ENCODE peak calls at places on chromosomes 13 and 19, in eight cellular contexts. I is GM12878, U is HCT116, D is GM23338, K is A549, B is SK-N-SH, S is HL-60, E is K562. J is an unnamed sample.

GRCh38 chr13:33721719-33722118 is 96.2 kb upstream of the RFC3 start:
- DNase-seq in I (no peak), U (no peak), B (no peak), K (peak), S (no peak), E (no peak), D (no peak), J (no peak)

GRCh38 chr13:49530452-49530851 is 34.7 kb downstream of the PHF11 start:
- DNase-seq in U (no peak), S (peak), I (no peak), K (no peak), D (no peak), E (peak), B (no peak), J (no peak)

GRCh38 chr13:77299587-77299986 is 27.3 kb downstream of the MYCBP2 start:
- DNase-seq in K (no peak), D (no peak), S (no peak), B (no peak), I (no peak), E (no peak), U (no peak), J (no peak)

GRCh38 chr19:18265611-18265981 is 8.7 kb downstream of the IQCN start:
- DNase-seq in U (no peak), I (no peak), E (no peak), B (no peak), D (no peak), K (no peak), S (no peak), J (no peak)

GRCh38 chr19:35000647-35001501 is 751 bp downstream of the GRAMD1A start:
- DNase-seq in D (peak), U (no peak), B (peak), K (peak), E (peak), S (peak), I (no peak), J (no peak)

GRCh38 chr19:18401580-18402112 is 4.2 kb upstream of the LRRC25 start:
- DNase-seq in S (peak), E (peak), K (peak), U (no peak), B (no peak), D (peak), I (no peak), J (no peak)

GRCh38 chr19:10009714-10010224 is 535 bp downstream of the COL5A3 start:
- DNase-seq in K (no peak), E (no peak), I (no peak), D (no peak), U (no peak), B (no peak), S (no peak), J (no peak)

GRCh38 chr13:36965767-36966166 is 33.4 kb downstream of the ALG5 start:
- DNase-seq in I (no peak), B (no peak), S (no peak), E (no peak), U (peak), D (no peak), K (no peak), J (no peak)

GRCh38 chr19:47284324-47284899 is 9.7 kb downstream of the INAFM1 start:
- DNase-seq in K (peak), E (peak), U (no peak), S (peak), D (peak), B (peak), I (no peak), J (peak)

GRCh38 chr13:76879211-76879875 is 6.9 kb downstream of the KCTD12 start:
- DNase-seq in B (peak), E (no peak), S (peak), D (no peak), K (no peak), U (no peak), I (peak), J (no peak)

GRCh38 chr19:49425922-49426592 is 869 bp downstream of the GFY start:
- DNase-seq in S (no peak), D (peak), U (peak), B (no peak), E (peak), K (no peak), I (no peak), J (no peak)

GRCh38 chr13:97307882-97308624 is 85.9 kb downstream of the MBNL2 start:
- DNase-seq in D (peak), E (no peak), S (no peak), K (peak), I (no peak), B (peak), U (peak), J (no peak)

GRCh38 chr19:55075366-55075998 is at the start of gene EPS8L1:
- DNase-seq in D (peak), E (no peak), I (no peak), B (no peak), S (peak), U (no peak), K (no peak), J (no peak)

GRCh38 chr13:55069746-55070145 is 2041.1 kb downstream of the OLFM4 start:
- DNase-seq in U (no peak), B (no peak), E (no peak), S (no peak), I (no peak), D (no peak), K (no peak), J (no peak)

GRCh38 chr13:20441879-20442278 is 83.8 kb downstream of the CRYL1 start:
- DNase-seq in B (no peak), K (no peak), D (peak), E (no peak), I (no peak), U (peak), S (no peak), J (no peak)

GRCh38 chr13:24112791-24113190 is 47.7 kb upstream of the SPATA13 start:
- DNase-seq in K (no peak), S (no peak), E (no peak), D (no peak), B (no peak), U (no peak), I (no peak), J (no peak)

GRCh38 chr19:55131421-55131820 is 14.0 kb upstream of the PPP1R12C start:
- DNase-seq in K (no peak), U (no peak), I (no peak), D (no peak), E (no peak), S (no peak), B (no peak), J (no peak)

GRCh38 chr13:89361909-89362308 is 1690.7 kb downstream of the SLITRK5 start:
- DNase-seq in E (no peak), I (no peak), B (no peak), S (no peak), K (peak), U (no peak), D (no peak), J (no peak)

GRCh38 chr13:94236876-94237275 is 242.6 kb downstream of the DCT start:
- DNase-seq in S (no peak), U (no peak), K (no peak), E (no peak), B (no peak), I (no peak), D (no peak), J (no peak)

GRCh38 chr19:49436381-49437017 is 4.8 kb downstream of the SLC17A7 start:
- DNase-seq in E (peak), I (no peak), B (peak), K (peak), U (no peak), D (peak), S (no peak), J (no peak)

GRCh38 chr19:58466760-58467589 is at the start of gene ZNF324:
- DNase-seq in E (peak), K (peak), S (peak), B (peak), U (peak), D (peak), I (peak), J (peak)

DNA sequence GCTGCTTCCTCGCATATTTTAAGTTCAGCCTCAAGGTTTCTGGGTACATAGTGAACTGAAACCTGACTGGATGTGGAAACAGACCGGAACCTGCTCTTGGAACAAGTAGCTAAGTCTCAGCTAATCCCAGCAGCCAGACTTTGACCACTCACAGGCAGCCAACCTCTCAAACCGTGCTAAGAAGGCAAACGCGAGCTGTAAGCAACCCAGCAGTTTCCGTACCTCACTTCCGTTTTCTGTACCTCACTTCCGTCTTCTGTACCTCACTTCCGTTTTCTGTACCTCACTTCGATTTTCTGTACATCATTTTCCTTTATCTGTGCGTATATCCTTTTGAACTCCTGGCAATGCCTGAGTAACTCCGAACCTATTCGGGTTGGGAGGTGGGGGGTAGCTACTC is 96.8 kb downstream of the SUCLA2 start:
- DNase-seq in B (no peak), E (peak), I (no peak), U (no peak), D (no peak), S (peak), K (no peak), J (peak)
- H3K27ac ChIP-seq in B (no peak), E (peak), I (peak), U (no peak), D (no peak), S (no peak), K (no peak), J (peak)

DNA sequence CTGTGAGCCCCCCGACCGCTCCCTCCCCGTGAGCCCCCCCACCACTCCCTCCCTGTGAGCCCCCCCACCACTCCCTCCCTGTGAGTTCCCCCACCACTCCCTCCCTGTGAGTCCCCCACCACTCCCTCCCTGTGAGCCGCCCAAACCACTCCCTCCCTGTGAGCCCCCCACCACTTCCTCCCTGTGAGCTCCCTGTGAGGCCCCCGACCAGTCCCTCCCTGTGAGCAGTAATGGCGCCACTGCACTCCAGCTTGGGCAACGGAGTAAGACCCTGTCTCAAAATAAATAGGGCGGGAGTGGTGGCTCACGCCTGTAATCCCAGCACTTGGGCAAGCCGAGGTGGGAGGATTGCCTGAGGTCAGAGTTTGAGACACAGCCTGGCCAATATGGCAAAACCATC is 9.9 kb downstream of the ABCA7 start:
- DNase-seq in D (no peak), E (no peak), K (no peak), B (no peak), S (no peak), U (no peak), I (no peak), J (no peak)
- H3K4me3 ChIP-seq in D (no peak), E (no peak), K (no peak), B (no peak), S (no peak), U (no peak), I (no peak), J (no peak)

DNA sequence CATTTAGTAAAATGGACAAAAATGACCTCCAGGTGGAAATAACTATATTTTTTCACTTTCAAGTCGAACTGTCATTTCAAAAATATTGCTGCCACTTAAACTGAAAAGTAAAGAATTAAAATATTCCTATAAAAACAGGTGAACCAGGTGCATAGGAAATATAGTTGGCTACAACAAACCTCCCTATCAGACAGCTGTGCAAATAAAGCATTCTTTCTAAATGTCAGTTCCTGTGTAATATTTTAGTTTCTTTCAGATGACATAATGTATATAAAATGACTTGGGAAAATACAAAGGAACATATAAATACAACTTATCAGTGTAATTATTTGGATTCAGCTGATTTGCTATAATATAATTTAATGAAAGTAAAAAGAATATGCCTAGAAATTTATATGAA is 403.5 kb upstream of the GPC6 start:
- DNase-seq in E (no peak), U (no peak), D (no peak), K (no peak), I (no peak), B (no peak), S (no peak), J (no peak)
- TF ChIP-seq REST in E (no peak), U (no peak), D (no peak), K (no peak), I (no peak), B (no peak), S (no peak), J (no peak)

DNA sequence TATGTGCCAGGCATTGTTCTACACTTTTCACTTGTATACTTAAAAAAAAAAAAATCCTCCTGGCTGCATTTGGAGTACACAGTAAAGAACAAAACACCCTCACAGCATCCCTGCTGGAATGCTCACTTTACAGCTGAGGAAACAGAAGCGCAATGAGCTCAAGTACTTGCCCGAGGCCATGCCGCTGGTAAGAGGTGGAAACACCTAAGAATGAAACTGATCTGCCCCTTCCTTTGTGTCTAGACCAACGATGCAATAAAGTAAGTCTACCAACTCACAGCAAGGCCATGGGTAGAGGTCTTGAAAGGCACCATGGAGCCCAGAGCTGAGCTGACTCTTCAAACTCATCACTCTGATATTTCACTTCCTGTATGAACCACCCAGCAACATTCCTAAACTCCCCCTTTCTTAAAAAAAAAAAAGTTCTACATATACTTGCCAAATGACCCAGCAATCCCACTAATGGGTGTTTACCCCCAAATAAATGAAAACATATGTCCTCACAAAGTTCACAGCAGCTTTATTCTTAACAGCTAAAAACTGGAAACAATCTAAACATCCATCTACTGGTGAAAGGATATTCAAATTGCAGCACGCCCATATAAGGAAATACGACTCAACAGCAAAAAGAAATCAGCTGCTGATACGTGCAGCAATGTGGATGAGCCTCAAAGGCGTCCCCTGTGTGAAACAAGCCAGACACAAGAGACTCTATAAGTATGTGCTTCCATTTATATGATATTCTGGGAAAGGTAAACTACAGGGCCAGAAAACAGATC is 236.6 kb upstream of the MAB21L1 start:
- DNase-seq in I (no peak), U (no peak), B (peak), E (no peak), S (no peak), K (no peak), D (peak), J (no peak)
- H3K27ac ChIP-seq in I (no peak), U (no peak), B (peak), E (no peak), S (no peak), K (no peak), D (no peak), J (no peak)

GRCh38 chr13:52459668-52460067 is 4.4 kb downstream of the CKAP2 start:
- DNase-seq in K (no peak), S (no peak), B (no peak), D (no peak), E (no peak), I (no peak), U (no peak), J (peak)
- H3K4me3 ChIP-seq in K (no peak), S (no peak), B (no peak), D (no peak), E (no peak), I (no peak), U (no peak), J (no peak)

GRCh38 chr19:44142014-44142523 is 715 bp downstream of the ZNF234 start:
- DNase-seq in K (no peak), U (no peak), B (no peak), I (no peak), E (peak), S (peak), D (no peak), J (no peak)
- TF ChIP-seq REST in K (no peak), U (no peak), B (no peak), I (no peak), E (no peak), S (no peak), D (no peak), J (no peak)

GRCh38 chr19:16160943-16161560 is 12.3 kb downstream of the CIB3 start:
- DNase-seq in E (peak), U (peak), B (no peak), D (no peak), K (peak), I (no peak), S (no peak), J (peak)
- H3K27ac ChIP-seq in E (no peak), U (peak), B (no peak), D (no peak), K (peak), I (no peak), S (no peak), J (no peak)